ENCODE peak calls at places on chromosome 21, in ten cellular contexts. K is activated T-cell treated with anti-CD3 and anti-CD28 coated beads, Interleukin-2, amount 50 U/mL, for 4 hours; L is stimulated activated CD4-positive, alpha-beta T cell treated with anti-CD3 and anti-CD28 coated beads, Interleukin-2, amount 100 ng/mL, for 48 hours; C is AG04450; U is bronchial epithelial cell; M is T-helper 2 cell; P is non-pigmented ciliary epithelial cell; A is endothelial cell; J is ovary; D is NCI-H1092. X is an unnamed sample.

GRCh38 chr21:37912616-37913015 is 3.6 kb downstream of the KCNJ6 start:
- DNase-seq in M (no peak), P (no peak), J (no peak), A (no peak), C (no peak), K (no peak), L (no peak), U (no peak), D (no peak), X (no peak)

GRCh38 chr21:38440746-38441145 is 57.5 kb downstream of the ERG start:
- DNase-seq in L (no peak), J (no peak), C (peak; percentile 39), U (peak; percentile 83), D (no peak), A (no peak), M (no peak), P (peak; percentile 82), K (no peak), X (peak; percentile 69)

GRCh38 chr21:41612674-41613250 is 104.8 kb upstream of the TMPRSS2 start:
- DNase-seq in K (no peak), L (peak; percentile 10), C (peak; percentile 74), A (peak; percentile 74), M (no peak), U (peak; percentile 87), D (peak; percentile 24), P (peak; percentile 28), J (peak; percentile 79), X (no peak)

GRCh38 chr21:29678616-29679015 is 261.2 kb downstream of the GRIK1 start:
- DNase-seq in K (no peak), M (no peak), P (no peak), L (no peak), D (no peak), U (no peak), J (no peak), A (no peak), C (no peak), X (no peak)

GRCh38 chr21:46153259-46154154 is 1.9 kb downstream of the FTCD start:
- DNase-seq in L (peak; percentile 52), M (peak; percentile 23), A (peak; percentile 79), U (no peak), C (no peak), J (peak; percentile 84), K (no peak), P (no peak), D (peak; percentile 38), X (no peak)

GRCh38 chr21:37842163-37842919 is 73.9 kb downstream of the KCNJ6 start:
- DNase-seq in M (no peak), L (no peak), D (no peak), U (no peak), A (no peak), P (no peak), J (no peak), K (no peak), C (no peak), X (no peak)

GRCh38 chr21:28229811-28230210 is 762.9 kb downstream of the LTN1 start:
- DNase-seq in P (peak; percentile 47), L (no peak), U (peak; percentile 94), M (no peak), A (no peak), J (no peak), D (no peak), C (no peak), K (no peak), X (no peak)

GRCh38 chr21:14890141-14890540 is 174.7 kb downstream of the NRIP1 start:
- DNase-seq in M (no peak), P (no peak), C (no peak), J (no peak), A (no peak), D (no peak), L (no peak), K (no peak), U (no peak), X (no peak)

GRCh38 chr21:44454747-44455523 is at the start of gene LRRC3:
- DNase-seq in M (peak; percentile 63), U (peak; percentile 17), P (peak; percentile 2), D (peak; percentile 89), L (peak; percentile 69), C (no peak), K (peak; percentile 77), J (peak; percentile 88), A (peak; percentile 92), X (peak; percentile 74)

GRCh38 chr21:43266534-43266933 is 97.7 kb downstream of the CRYAA start:
- DNase-seq in D (no peak), L (no peak), J (no peak), K (no peak), C (no peak), A (no peak), M (no peak), U (peak; percentile 69), P (no peak), X (no peak)

GRCh38 chr21:41610042-41610839 is 102.3 kb upstream of the TMPRSS2 start:
- DNase-seq in J (no peak), D (peak; percentile 29), U (peak; percentile 63), M (no peak), K (no peak), A (peak; percentile 79), P (no peak), C (no peak), L (peak; percentile 27), X (peak; percentile 16)

GRCh38 chr21:31559368-31560119 is 99.9 kb upstream of the SOD1 start:
- DNase-seq in K (peak; percentile 90), C (peak; percentile 42), D (peak; percentile 98), L (peak; percentile 93), A (peak; percentile 98), J (peak; percentile 93), P (peak; percentile 88), M (peak; percentile 93), U (peak; percentile 83), X (peak; percentile 33)

GRCh38 chr21:27246741-27247140 is 279.9 kb upstream of the ADAMTS5 start:
- DNase-seq in K (no peak), P (peak; percentile 53), U (peak; percentile 50), C (peak; percentile 23), M (no peak), L (no peak), D (no peak), J (no peak), A (no peak), X (no peak)

GRCh38 chr21:45972716-45973474 is 8.7 kb upstream of the COL6A1 start:
- DNase-seq in D (no peak), A (peak; percentile 26), K (no peak), L (no peak), P (peak; percentile 40), J (peak; percentile 92), C (peak; percentile 88), U (no peak), M (no peak), X (no peak)

GRCh38 chr21:15506086-15506485 is 223.7 kb upstream of the USP25 start:
- DNase-seq in J (no peak), P (no peak), C (no peak), L (no peak), M (no peak), D (no peak), A (no peak), K (no peak), U (peak; percentile 79), X (no peak)

GRCh38 chr21:44442266-44443125 is 12.8 kb upstream of the LRRC3 start:
- DNase-seq in P (no peak), A (no peak), K (no peak), M (no peak), C (no peak), J (no peak), D (no peak), L (no peak), U (no peak), X (no peak)

GRCh38 chr21:31929548-31929947 is 56.7 kb downstream of the HUNK start:
- DNase-seq in D (no peak), K (no peak), C (no peak), M (no peak), J (no peak), A (no peak), P (no peak), U (no peak), L (no peak), X (no peak)

GRCh38 chr21:36513430-36513829 is 33.5 kb upstream of the CLDN14 start:
- DNase-seq in D (no peak), J (no peak), A (no peak), P (no peak), M (no peak), U (no peak), L (no peak), K (no peak), C (no peak), X (no peak)

GRCh38 chr21:22710725-22711124 is 1712.5 kb downstream of the NCAM2 start:
- DNase-seq in D (no peak), K (no peak), L (no peak), A (no peak), M (no peak), U (no peak), P (no peak), C (no peak), J (no peak), X (no peak)

GRCh38 chr21:42471206-42471605 is 24.8 kb downstream of the RSPH1 start:
- DNase-seq in A (no peak), U (no peak), L (no peak), M (no peak), C (no peak), P (no peak), D (no peak), K (no peak), J (no peak), X (no peak)

GRCh38 chr21:35614412-35614901 is 445.9 kb downstream of the SETD4 start:
- DNase-seq in C (no peak), M (no peak), D (no peak), U (peak; percentile 95), J (no peak), K (no peak), L (no peak), A (no peak), P (peak; percentile 51), X (peak; percentile 11)

GRCh38 chr21:9839011-9839661 is 682.2 kb upstream of the TPTE start:
- DNase-seq in U (no peak), L (no peak), P (no peak), A (no peak), J (no peak), C (no peak), K (no peak), M (no peak), D (peak; percentile 12), X (no peak)

GRCh38 chr21:29055080-29055479 is 18.4 kb downstream of the CCT8 start:
- DNase-seq in C (no peak), U (no peak), D (no peak), J (no peak), P (no peak), M (no peak), K (no peak), A (no peak), L (no peak), X (no peak)

GRCh38 chr21:14405225-14405624 is 22.3 kb upstream of the HSPA13 start:
- DNase-seq in L (no peak), U (no peak), C (no peak), K (no peak), M (no peak), A (no peak), P (no peak), J (no peak), D (no peak), X (no peak)

X was measured in MV-4-11.